ENCODE peak calls at places on chromosomes 13 and 19, in seven cellular contexts. One of them, this sample, is unnamed.

GRCh38 chr13:27960362-27961226 is 8.5 kb downstream of the CDX2 start:
- DNase-seq in tibial artery: no peak
- DNase-seq in endodermal cell: peak
- DNase-seq in body of pancreas: peak
- DNase-seq in coronary artery: no peak
- DNase-seq in GM04504: no peak
- DNase-seq in osteocyte: no peak
- DNase-seq in this sample: no peak

GRCh38 chr19:54190942-54191670 is at the start of gene TSEN34:
- DNase-seq in tibial artery: peak
- DNase-seq in endodermal cell: peak
- DNase-seq in body of pancreas: peak
- DNase-seq in coronary artery: peak
- DNase-seq in GM04504: peak
- DNase-seq in osteocyte: peak
- DNase-seq in this sample: peak

GRCh38 chr13:42883771-42884170 is 102.4 kb downstream of the FAM216B start:
- DNase-seq in tibial artery: no peak
- DNase-seq in endodermal cell: peak
- DNase-seq in body of pancreas: no peak
- DNase-seq in coronary artery: no peak
- DNase-seq in GM04504: peak
- DNase-seq in osteocyte: no peak
- DNase-seq in this sample: peak

GRCh38 chr13:85724554-85725432 is 74.4 kb downstream of the SLITRK6 start:
- DNase-seq in tibial artery: no peak
- DNase-seq in endodermal cell: no peak
- DNase-seq in body of pancreas: no peak
- DNase-seq in coronary artery: no peak
- DNase-seq in GM04504: no peak
- DNase-seq in osteocyte: no peak
- DNase-seq in this sample: no peak

GRCh38 chr19:19068659-19069509 is 5.1 kb downstream of the SLC25A42 start:
- DNase-seq in tibial artery: no peak
- DNase-seq in endodermal cell: no peak
- DNase-seq in body of pancreas: no peak
- DNase-seq in coronary artery: no peak
- DNase-seq in GM04504: no peak
- DNase-seq in osteocyte: no peak
- DNase-seq in this sample: peak

GRCh38 chr13:28268800-28269223 is 130.5 kb downstream of the PAN3 start:
- DNase-seq in tibial artery: no peak
- DNase-seq in endodermal cell: no peak
- DNase-seq in body of pancreas: no peak
- DNase-seq in coronary artery: no peak
- DNase-seq in GM04504: no peak
- DNase-seq in osteocyte: no peak
- DNase-seq in this sample: no peak

GRCh38 chr19:35021596-35021995 is 8.7 kb upstream of the SCN1B start:
- DNase-seq in tibial artery: no peak
- DNase-seq in endodermal cell: no peak
- DNase-seq in body of pancreas: no peak
- DNase-seq in coronary artery: no peak
- DNase-seq in GM04504: no peak
- DNase-seq in osteocyte: no peak
- DNase-seq in this sample: no peak

GRCh38 chr19:55657004-55657747 is 2.3 kb downstream of the U2AF2 start:
- DNase-seq in tibial artery: no peak
- DNase-seq in endodermal cell: no peak
- DNase-seq in body of pancreas: no peak
- DNase-seq in coronary artery: no peak
- DNase-seq in GM04504: no peak
- DNase-seq in osteocyte: no peak
- DNase-seq in this sample: no peak

GRCh38 chr13:26759907-26760834 is at the start of gene GPR12:
- DNase-seq in tibial artery: no peak
- DNase-seq in endodermal cell: peak
- DNase-seq in body of pancreas: no peak
- DNase-seq in coronary artery: no peak
- DNase-seq in GM04504: no peak
- DNase-seq in osteocyte: no peak
- DNase-seq in this sample: peak

GRCh38 chr13:110012102-110012739 is 225.8 kb upstream of the IRS2 start:
- DNase-seq in tibial artery: no peak
- DNase-seq in endodermal cell: no peak
- DNase-seq in body of pancreas: no peak
- DNase-seq in coronary artery: no peak
- DNase-seq in GM04504: peak
- DNase-seq in osteocyte: no peak
- DNase-seq in this sample: no peak

GRCh38 chr13:112245179-112245724 is 130.9 kb upstream of the SPACA7 start:
- DNase-seq in tibial artery: no peak
- DNase-seq in endodermal cell: peak
- DNase-seq in body of pancreas: no peak
- DNase-seq in coronary artery: peak
- DNase-seq in GM04504: no peak
- DNase-seq in osteocyte: peak
- DNase-seq in this sample: no peak

GRCh38 chr13:29594310-29594709 is 1.2 kb downstream of the SLC7A1 start:
- DNase-seq in tibial artery: peak
- DNase-seq in endodermal cell: peak
- DNase-seq in body of pancreas: peak
- DNase-seq in coronary artery: peak
- DNase-seq in GM04504: peak
- DNase-seq in osteocyte: no peak
- DNase-seq in this sample: no peak

GRCh38 chr19:29487432-29487831 is 38.4 kb upstream of the VSTM2B start:
- DNase-seq in tibial artery: no peak
- DNase-seq in endodermal cell: peak
- DNase-seq in body of pancreas: no peak
- DNase-seq in coronary artery: no peak
- DNase-seq in GM04504: no peak
- DNase-seq in osteocyte: peak
- DNase-seq in this sample: no peak

GRCh38 chr13:101520672-101521071 is 68.2 kb downstream of the ITGBL1 start:
- DNase-seq in tibial artery: no peak
- DNase-seq in endodermal cell: no peak
- DNase-seq in body of pancreas: no peak
- DNase-seq in coronary artery: no peak
- DNase-seq in GM04504: peak
- DNase-seq in osteocyte: no peak
- DNase-seq in this sample: no peak

This sample was measured in Ammon's horn.